ENCODE peak calls at places on chromosomes 4 and X, in five cellular contexts. L is OCI-LY7; R is NCI-H1092 treated with DMSO at 0.1 percent for 48 hours; S is naive thymus-derived CD8-positive, alpha-beta T cell; Q is nucleus accumbens. W is an unnamed sample.

GRCh38 chrX:150465856-150466775 is 102.3 kb upstream of the MTM1 start:
- DNase-seq in S (no peak), L (no peak), Q (peak), R (peak), W (no peak)

GRCh38 chr4:4672397-4672796 is 130.5 kb upstream of the STX18 start:
- DNase-seq in L (no peak), R (no peak), S (no peak), Q (no peak), W (no peak)

GRCh38 chrX:98398542-98398941 is 1514.8 kb downstream of the RPA4 start:
- DNase-seq in Q (no peak), R (no peak), S (no peak), L (peak), W (no peak)

GRCh38 chrX:108322243-108322642 is 116.0 kb downstream of the COL4A6 start:
- DNase-seq in L (no peak), S (no peak), Q (no peak), R (no peak), W (no peak)

GRCh38 chr4:97153042-97153441 is 990.2 kb downstream of the STPG2 start:
- DNase-seq in R (peak), S (no peak), L (peak), Q (no peak), W (peak)

GRCh38 chr4:150229538-150229937 is 151.3 kb downstream of the DCLK2 start:
- DNase-seq in L (no peak), S (no peak), Q (no peak), R (no peak), W (no peak)

GRCh38 chrX:43949669-43950068 is 23.5 kb downstream of the NDP start:
- DNase-seq in R (peak), L (peak), S (peak), Q (peak), W (peak)

GRCh38 chrX:46572295-46572936 is 1.1 kb upstream of the CHST7 start:
- DNase-seq in R (no peak), L (peak), S (no peak), Q (no peak), W (no peak)

GRCh38 chr4:6972911-6973310 is 63.3 kb downstream of the TBC1D14 start:
- DNase-seq in L (no peak), Q (no peak), S (no peak), R (no peak), W (no peak)

GRCh38 chrX:43493751-43494150 is 162.3 kb upstream of the MAOA start:
- DNase-seq in L (no peak), R (no peak), S (no peak), Q (no peak), W (no peak)

GRCh38 chrX:111100191-111100590 is 4.2 kb downstream of the PAK3 start:
- DNase-seq in Q (no peak), R (peak), S (no peak), L (peak), W (peak)

GRCh38 chr4:10275696-10276095 is 159.1 kb upstream of the WDR1 start:
- DNase-seq in L (no peak), R (no peak), Q (no peak), S (no peak), W (no peak)

GRCh38 chr4:128820631-128821119 is 11.2 kb downstream of the JADE1 start:
- DNase-seq in S (no peak), Q (no peak), R (no peak), L (peak), W (no peak)

GRCh38 chrX:118218940-118219339 is 102.3 kb upstream of the KLHL13 start:
- DNase-seq in L (no peak), S (no peak), R (peak), Q (no peak), W (no peak)

GRCh38 chr4:90246841-90247240 is 119.6 kb downstream of the CCSER1 start:
- DNase-seq in L (no peak), R (no peak), S (no peak), Q (no peak), W (peak)

GRCh38 chr4:84878090-84878489 is 88.4 kb downstream of the WDFY3 start:
- DNase-seq in L (no peak), S (no peak), R (no peak), Q (no peak), W (no peak)

GRCh38 chr4:87541521-87541920 is 12.3 kb upstream of the SPARCL1 start:
- DNase-seq in L (no peak), Q (no peak), S (no peak), R (no peak), W (peak)

GRCh38 chr4:54449999-54450398 is 207.8 kb upstream of the KIT start:
- DNase-seq in Q (no peak), L (no peak), S (no peak), R (no peak), W (peak)

GRCh38 chr4:10460313-10461047 is 3.3 kb upstream of the ZNF518B start:
- DNase-seq in R (no peak), Q (no peak), S (no peak), L (no peak), W (no peak)

GRCh38 chr4:8451440-8452182 is 11.0 kb downstream of the TRMT44 start:
- DNase-seq in S (no peak), Q (no peak), L (no peak), R (no peak), W (no peak)

GRCh38 chr4:41305486-41305885 is 48.8 kb downstream of the UCHL1 start:
- DNase-seq in L (no peak), R (peak), S (no peak), Q (no peak), W (no peak)

GRCh38 chr4:8761167-8761823 is 110.3 kb downstream of the HMX1 start:
- DNase-seq in Q (no peak), L (no peak), R (no peak), S (no peak), W (no peak)

GRCh38 chr4:48109413-48110263 is 24.4 kb downstream of the TXK start:
- DNase-seq in R (peak), S (peak), Q (no peak), L (peak), W (peak)

GRCh38 chr4:89556596-89557305 is 249.2 kb upstream of the GPRIN3 start:
- DNase-seq in R (no peak), Q (no peak), S (no peak), L (no peak), W (no peak)

GRCh38 chrX:39855748-39856129 is 242.0 kb downstream of the BCOR start:
- DNase-seq in R (no peak), Q (no peak), S (peak), L (peak), W (no peak)

W was measured in NCI-H526.